ENCODE peak calls at places on chromosomes 3 and 15, in seven cellular contexts. One of them, this sample, is unnamed.

GRCh38 chr3:192636517-192637444 is 90.6 kb downstream of the FGF12 start:
- DNase-seq in heart left ventricle: peak
- DNase-seq in left cardiac atrium: peak
- DNase-seq in heart right ventricle: peak
- DNase-seq in stimulated activated CD4-positive, alpha-beta T cell treated with anti-CD3 and anti-CD28 coated beads, Interleukin-4, amount 100 ng/mL, for 1 hour: no peak
- DNase-seq in posterior vena cava: no peak
- DNase-seq in DMS79 treated with DMSO at 0.1 percent for 48 hours: no peak
- DNase-seq in this sample: no peak

GRCh38 chr3:195441051-195441450 is 1.8 kb downstream of the ACAP2 start:
- DNase-seq in heart left ventricle: no peak
- DNase-seq in left cardiac atrium: no peak
- DNase-seq in heart right ventricle: no peak
- DNase-seq in stimulated activated CD4-positive, alpha-beta T cell treated with anti-CD3 and anti-CD28 coated beads, Interleukin-4, amount 100 ng/mL, for 1 hour: no peak
- DNase-seq in posterior vena cava: no peak
- DNase-seq in DMS79 treated with DMSO at 0.1 percent for 48 hours: no peak
- DNase-seq in this sample: no peak

GRCh38 chr3:136949146-136949545 is 8.6 kb upstream of the IL20RB start:
- DNase-seq in heart left ventricle: no peak
- DNase-seq in left cardiac atrium: no peak
- DNase-seq in heart right ventricle: no peak
- DNase-seq in stimulated activated CD4-positive, alpha-beta T cell treated with anti-CD3 and anti-CD28 coated beads, Interleukin-4, amount 100 ng/mL, for 1 hour: no peak
- DNase-seq in posterior vena cava: no peak
- DNase-seq in DMS79 treated with DMSO at 0.1 percent for 48 hours: no peak
- DNase-seq in this sample: no peak

GRCh38 chr3:168878655-168879054 is 782.9 kb upstream of the GOLIM4 start:
- DNase-seq in heart left ventricle: no peak
- DNase-seq in left cardiac atrium: no peak
- DNase-seq in heart right ventricle: no peak
- DNase-seq in stimulated activated CD4-positive, alpha-beta T cell treated with anti-CD3 and anti-CD28 coated beads, Interleukin-4, amount 100 ng/mL, for 1 hour: no peak
- DNase-seq in posterior vena cava: no peak
- DNase-seq in DMS79 treated with DMSO at 0.1 percent for 48 hours: no peak
- DNase-seq in this sample: no peak

GRCh38 chr3:36969540-36970432 is 23.1 kb downstream of the EPM2AIP1 start:
- DNase-seq in heart left ventricle: peak
- DNase-seq in left cardiac atrium: peak
- DNase-seq in heart right ventricle: peak
- DNase-seq in stimulated activated CD4-positive, alpha-beta T cell treated with anti-CD3 and anti-CD28 coated beads, Interleukin-4, amount 100 ng/mL, for 1 hour: peak
- DNase-seq in posterior vena cava: no peak
- DNase-seq in DMS79 treated with DMSO at 0.1 percent for 48 hours: peak
- DNase-seq in this sample: no peak

GRCh38 chr3:108838411-108838810 is 15.8 kb downstream of the TRAT1 start:
- DNase-seq in heart left ventricle: no peak
- DNase-seq in left cardiac atrium: no peak
- DNase-seq in heart right ventricle: no peak
- DNase-seq in stimulated activated CD4-positive, alpha-beta T cell treated with anti-CD3 and anti-CD28 coated beads, Interleukin-4, amount 100 ng/mL, for 1 hour: peak
- DNase-seq in posterior vena cava: no peak
- DNase-seq in DMS79 treated with DMSO at 0.1 percent for 48 hours: no peak
- DNase-seq in this sample: no peak

GRCh38 chr15:38461089-38461833 is 7.3 kb downstream of the FAM98B start:
- DNase-seq in heart left ventricle: no peak
- DNase-seq in left cardiac atrium: no peak
- DNase-seq in heart right ventricle: no peak
- DNase-seq in stimulated activated CD4-positive, alpha-beta T cell treated with anti-CD3 and anti-CD28 coated beads, Interleukin-4, amount 100 ng/mL, for 1 hour: no peak
- DNase-seq in posterior vena cava: no peak
- DNase-seq in DMS79 treated with DMSO at 0.1 percent for 48 hours: no peak
- DNase-seq in this sample: no peak

GRCh38 chr15:40739854-40740253 is 15.2 kb downstream of the RMDN3 start:
- DNase-seq in heart left ventricle: no peak
- DNase-seq in left cardiac atrium: no peak
- DNase-seq in heart right ventricle: no peak
- DNase-seq in stimulated activated CD4-positive, alpha-beta T cell treated with anti-CD3 and anti-CD28 coated beads, Interleukin-4, amount 100 ng/mL, for 1 hour: no peak
- DNase-seq in posterior vena cava: no peak
- DNase-seq in DMS79 treated with DMSO at 0.1 percent for 48 hours: no peak
- DNase-seq in this sample: no peak

This sample was measured in smooth muscle cell of the brain vasculature.